ENCODE peak calls at places on chromosome 14, in five cellular contexts. Y is IMR-90, Z is stomach, E is gastrocnemius medialis, M is adrenal gland. G is an unnamed sample.

GRCh38 chr14:44720707-44721106 is 213.6 kb upstream of the FSCB start:
- DNase-seq in Y (no peak), Z (no peak), E (no peak), M (no peak), G (no peak)

GRCh38 chr14:88518592-88519512 is 36.0 kb downstream of the PTPN21 start:
- DNase-seq in Y (peak), Z (no peak), E (no peak), M (no peak), G (no peak)

GRCh38 chr14:75578786-75579781 is 664 bp downstream of the FLVCR2 start:
- DNase-seq in Y (peak), Z (no peak), E (peak), M (peak), G (no peak)

GRCh38 chr14:33335366-33335765 is 396.7 kb downstream of the NPAS3 start:
- DNase-seq in Y (no peak), Z (no peak), E (no peak), M (no peak), G (no peak)

GRCh38 chr14:65637780-65638179 is 225.2 kb downstream of the FUT8 start:
- DNase-seq in Y (peak), Z (no peak), E (no peak), M (no peak), G (no peak)

GRCh38 chr14:104708606-104709268 is 15.3 kb upstream of the ADSS1 start:
- DNase-seq in Y (peak), Z (peak), E (peak), M (peak), G (no peak)

GRCh38 chr14:76050797-76051392 is 65.3 kb downstream of the IFT43 start:
- DNase-seq in Y (peak), Z (peak), E (peak), M (peak), G (no peak)

GRCh38 chr14:79920180-79920579 is 291.1 kb downstream of the DIO2 start:
- DNase-seq in Y (no peak), Z (no peak), E (no peak), M (no peak), G (no peak)

GRCh38 chr14:104676694-104677505 is 12.5 kb upstream of the INF2 start:
- DNase-seq in Y (no peak), Z (no peak), E (no peak), M (no peak), G (peak)

GRCh38 chr14:53896773-53897172 is 59.9 kb downstream of the BMP4 start:
- DNase-seq in Y (peak), Z (no peak), E (no peak), M (no peak), G (no peak)
- H3K27ac ChIP-seq in Y (peak), Z (no peak), E (no peak), M (no peak), G (no peak)

GRCh38 chr14:69190191-69190590 is 1.1 kb upstream of the EXD2 start:
- DNase-seq in Y (no peak), Z (no peak), E (no peak), M (no peak), G (no peak)

GRCh38 chr14:69191340-69192111 is at the start of gene EXD2:
- DNase-seq in Y (peak), Z (peak), E (peak), M (peak), G (peak)
- TF ChIP-seq POLR2A in Y (no peak), Z (no peak), E (peak), M (peak), G (no peak)

DNA sequence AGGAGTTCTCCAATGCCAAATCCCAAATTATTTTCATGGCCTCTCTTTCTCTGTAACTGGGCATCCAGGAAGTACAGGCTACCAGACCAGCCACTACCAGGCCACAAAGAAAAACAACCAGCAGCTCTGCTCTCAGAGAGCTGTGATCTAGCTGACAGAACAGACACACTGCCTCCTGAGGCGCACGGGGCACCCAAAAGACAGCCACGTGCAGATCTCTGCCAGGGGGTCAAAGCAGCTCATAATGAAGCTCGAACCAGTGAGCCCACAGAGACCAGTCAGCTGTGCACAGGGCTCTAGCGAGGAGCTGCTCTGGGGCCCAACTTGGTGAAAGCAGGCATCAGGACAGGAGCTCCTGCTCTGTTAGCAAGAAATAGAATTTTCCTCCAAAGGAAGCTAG is 30.4 kb downstream of the ACTN1 start:
- DNase-seq in Y (no peak), Z (no peak), E (no peak), M (no peak), G (no peak)
- H3K27ac ChIP-seq in Y (peak), Z (peak), E (peak), M (no peak), G (peak)

GRCh38 chr14:95544588-95544987 is 9.7 kb downstream of the GLRX5 start:
- DNase-seq in Y (no peak), Z (no peak), E (no peak), M (no peak), G (no peak)
- TF ChIP-seq POLR2A in Y (no peak), Z (no peak), E (no peak), M (no peak), G (no peak)